ENCODE peak calls at places on chromosomes 11 and 22, in seven cellular contexts. F is activated T-cell treated with anti-CD3 and anti-CD28 coated beads, Interleukin-2, amount 50 U/mL, for 48 hours; S is renal cortical epithelial cell; A is activated CD4-positive, alpha-beta T cell treated with anti-CD3 and anti-CD28 coated beads, Interleukin-2, amount 10 ng/mL, durations not matched to agents 7 days and 5 days; Q is fibroblast of lung; X is T-helper 17 cell; Y is SK-N-SH. E is an unnamed sample.

GRCh38 chr11:121244861-121245260 is 47.7 kb upstream of the SC5D start:
- DNase-seq in Y (no peak), Q (no peak), S (no peak), F (no peak), X (no peak), A (no peak), E (peak; percentile 30)

GRCh38 chr11:12224537-12224893 is 114.1 kb downstream of the MICAL2 start:
- DNase-seq in Q (peak; percentile 97), S (no peak), F (peak; percentile 93), X (peak; percentile 78), Y (no peak), A (peak; percentile 94), E (no peak)

GRCh38 chr22:42296381-42296853 is 26.0 kb upstream of the TCF20 start:
- DNase-seq in Y (peak; percentile 90), Q (no peak), F (no peak), S (no peak), X (no peak), A (no peak), E (no peak)

GRCh38 chr11:65482306-65482850 is 16.5 kb upstream of the MALAT1 start:
- DNase-seq in F (no peak), Q (no peak), S (peak; percentile 23), Y (no peak), A (no peak), X (no peak), E (no peak)

GRCh38 chr11:61787928-61788491 is 4.4 kb downstream of the TMEM258 start:
- DNase-seq in S (peak; percentile 59), F (no peak), A (peak; percentile 30), X (no peak), Y (peak; percentile 74), Q (peak; percentile 62), E (peak; percentile 61)

GRCh38 chr22:43483266-43483665 is 71.5 kb downstream of the MPPED1 start:
- DNase-seq in Q (no peak), X (no peak), S (no peak), F (no peak), Y (no peak), A (no peak), E (no peak)

GRCh38 chr11:18987454-18988231 is 48.4 kb upstream of the MRGPRX1 start:
- DNase-seq in F (no peak), A (no peak), S (peak; percentile 48), Q (no peak), Y (no peak), X (no peak), E (peak; percentile 53)

GRCh38 chr11:93169950-93170561 is 27.7 kb downstream of the SLC36A4 start:
- DNase-seq in X (no peak), S (peak; percentile 50), Q (peak; percentile 70), A (no peak), Y (peak; percentile 13), F (no peak), E (peak; percentile 55)